ENCODE peak calls at places on chromosomes 4 and X, in four cellular contexts. U is H54, W is upper lobe of left lung, A is transverse colon. N is an unnamed sample.
A peak's percentile ranks its signal among the peaks of the same experiment; 100 is the strongest.

GRCh38 chr4:10316851-10317250 is 140.4 kb downstream of the ZNF518B start:
- DNase-seq in U (no peak), W (no peak), A (no peak), N (no peak)

GRCh38 chr4:101162990-101163380 is 184.3 kb downstream of the PPP3CA start:
- DNase-seq in U (no peak), W (no peak), A (no peak), N (no peak)

GRCh38 chr4:22532896-22533295 is 17.0 kb upstream of the ADGRA3 start:
- DNase-seq in U (no peak), W (no peak), A (no peak), N (no peak)

GRCh38 chrX:43949669-43950068 is 23.5 kb downstream of the NDP start:
- DNase-seq in U (no peak), W (peak; percentile 21), A (peak; percentile 22), N (peak; percentile 1)

GRCh38 chr4:15186149-15186548 is 183.9 kb downstream of the CPEB2 start:
- DNase-seq in U (no peak), W (no peak), A (no peak), N (no peak)

GRCh38 chr4:107966903-107967302 is 22.8 kb upstream of the HADH start:
- DNase-seq in U (no peak), W (no peak), A (no peak), N (no peak)

GRCh38 chr4:183807420-183808101 is 97.5 kb upstream of the STOX2 start:
- DNase-seq in U (no peak), W (no peak), A (no peak), N (no peak)

GRCh38 chr4:88725986-88726385 is 28.4 kb upstream of the NAP1L5 start:
- DNase-seq in U (no peak), W (no peak), A (no peak), N (no peak)

GRCh38 chrX:16711219-16712115 is 1.0 kb downstream of the CTPS2 start:
- DNase-seq in U (no peak), W (no peak), A (no peak), N (no peak)

GRCh38 chr4:99879458-99879857 is 14.8 kb downstream of the LAMTOR3 start:
- DNase-seq in U (no peak), W (no peak), A (no peak), N (no peak)

GRCh38 chrX:101051549-101052302 is at the start of gene TRMT2B:
- DNase-seq in U (peak; percentile 59), W (peak; percentile 82), A (peak; percentile 87), N (peak; percentile 85)

GRCh38 chrX:150258463-150259430 is 104.4 kb upstream of the MAMLD1 start:
- DNase-seq in U (no peak), W (no peak), A (no peak), N (no peak)

GRCh38 chrX:22969416-22969815 is 30.3 kb upstream of the DDX53 start:
- DNase-seq in U (no peak), W (no peak), A (no peak), N (no peak)

GRCh38 chrX:43840265-43840664 is 42.0 kb downstream of the MAOB start:
- DNase-seq in U (no peak), W (no peak), A (no peak), N (no peak)

GRCh38 chr4:2805712-2806391 is 13.0 kb downstream of the SH3BP2 start:
- DNase-seq in U (no peak), W (peak; percentile 94), A (peak; percentile 92), N (no peak)

GRCh38 chr4:44583393-44583792 is 68.0 kb downstream of the YIPF7 start:
- DNase-seq in U (no peak), W (no peak), A (no peak), N (peak; percentile 30)

GRCh38 chr4:94690851-94691254 is 66.9 kb upstream of the BMPR1B start:
- DNase-seq in U (no peak), W (no peak), A (no peak), N (no peak)

GRCh38 chr4:153784300-153784699 is 4.6 kb downstream of the SFRP2 start:
- DNase-seq in U (no peak), W (no peak), A (no peak), N (peak; percentile 60)

GRCh38 chr4:90825849-90826248 is 698.7 kb downstream of the CCSER1 start:
- DNase-seq in U (no peak), W (no peak), A (no peak), N (no peak)

GRCh38 chrX:71607488-71607887 is 10.8 kb downstream of the CXCR3 start:
- DNase-seq in U (no peak), W (no peak), A (no peak), N (no peak)

GRCh38 chrX:19886888-19887531 is 390 bp downstream of the SH3KBP1 start:
- DNase-seq in U (peak; percentile 12), W (no peak), A (peak; percentile 20), N (peak; percentile 55)

GRCh38 chr4:152357206-152357605 is 178.7 kb downstream of the FBXW7 start:
- DNase-seq in U (no peak), W (peak; percentile 68), A (no peak), N (peak; percentile 34)

GRCh38 chrX:7149421-7149820 is 1.5 kb upstream of the PUDP start:
- DNase-seq in U (no peak), W (no peak), A (no peak), N (no peak)

GRCh38 chrX:7146703-7147430 is 645 bp upstream of the STS start:
- DNase-seq in U (no peak), W (peak; percentile 63), A (peak; percentile 49), N (peak; percentile 61)

GRCh38 chrX:7146026-7146702 is 1.3 kb upstream of the STS start:
- DNase-seq in U (no peak), W (no peak), A (no peak), N (peak; percentile 4)

GRCh38 chrX:7147431-7147977 is at the start of gene STS:
- DNase-seq in U (no peak), W (peak; percentile 37), A (peak; percentile 52), N (peak; percentile 61)

GRCh38 chrX:7147978-7148824 is at the start of gene PUDP:
- DNase-seq in U (peak; percentile 49), W (peak; percentile 94), A (peak; percentile 92), N (peak; percentile 86)
- TF ChIP-seq POLR2A in U (peak; percentile 52), W (peak; percentile 46), A (peak; percentile 40), N (peak; percentile 41)

GRCh38 chrX:129695535-129695934 is 40.8 kb upstream of the APLN start:
- DNase-seq in U (no peak), W (no peak), A (no peak), N (no peak)

GRCh38 chrX:129693343-129693742 is 38.6 kb upstream of the APLN start:
- DNase-seq in U (no peak), W (no peak), A (no peak), N (no peak)

GRCh38 chrX:129696463-129697155 is 41.9 kb upstream of the APLN start:
- DNase-seq in U (no peak), W (no peak), A (no peak), N (no peak)

GRCh38 chrX:129695937-129696336 is 41.2 kb upstream of the APLN start:
- DNase-seq in U (no peak), W (no peak), A (no peak), N (no peak)

DNA sequence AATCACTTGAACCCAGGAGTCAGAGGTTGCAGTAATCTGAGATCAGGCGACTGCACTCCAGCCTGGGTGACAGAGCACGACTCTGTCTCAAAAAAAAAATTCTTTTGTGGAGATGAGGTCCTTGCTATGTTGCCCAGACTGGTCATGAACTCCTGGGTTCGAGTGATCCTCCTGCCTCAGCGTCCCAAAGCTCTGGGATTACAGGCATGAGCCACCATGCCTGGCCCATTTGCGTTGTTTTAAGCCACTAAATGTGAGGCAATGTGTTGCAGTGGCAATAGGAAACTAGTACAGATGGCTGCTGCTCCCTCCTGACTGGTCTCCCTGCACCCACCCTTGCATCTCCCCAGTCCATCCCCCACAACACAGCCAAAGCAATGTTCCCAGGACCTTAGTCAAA is 40.0 kb upstream of the APLN start:
- DNase-seq in U (no peak), W (no peak), A (no peak), N (no peak)
- TF ChIP-seq POLR2A in U (no peak), W (no peak), A (no peak), N (no peak)

GRCh38 chrX:136251042-136251991 is at the start of gene MAP7D3:
- DNase-seq in U (peak; percentile 68), W (peak; percentile 65), A (peak; percentile 64), N (peak; percentile 61)
- TF ChIP-seq POLR2A in U (peak; percentile 77), W (no peak), A (no peak), N (no peak)

GRCh38 chrX:48802089-48802812 is 384 bp downstream of the HDAC6 start:
- DNase-seq in U (peak; percentile 47), W (peak; percentile 87), A (peak; percentile 91), N (peak; percentile 90)

GRCh38 chrX:48802813-48803261 is 970 bp downstream of the HDAC6 start:
- DNase-seq in U (no peak), W (no peak), A (no peak), N (no peak)

GRCh38 chrX:48801281-48802088 is at the start of gene HDAC6:
- DNase-seq in U (peak; percentile 51), W (peak; percentile 97), A (peak; percentile 96), N (peak; percentile 99)

GRCh38 chrX:48798318-48798717 is 3.5 kb upstream of the HDAC6 start:
- DNase-seq in U (no peak), W (no peak), A (no peak), N (no peak)

GRCh38 chrX:48800574-48801280 is 1.1 kb upstream of the HDAC6 start:
- DNase-seq in U (no peak), W (no peak), A (no peak), N (peak; percentile 88)
- TF ChIP-seq POLR2A in U (no peak), W (no peak), A (no peak), N (peak; percentile 51)

DNA sequence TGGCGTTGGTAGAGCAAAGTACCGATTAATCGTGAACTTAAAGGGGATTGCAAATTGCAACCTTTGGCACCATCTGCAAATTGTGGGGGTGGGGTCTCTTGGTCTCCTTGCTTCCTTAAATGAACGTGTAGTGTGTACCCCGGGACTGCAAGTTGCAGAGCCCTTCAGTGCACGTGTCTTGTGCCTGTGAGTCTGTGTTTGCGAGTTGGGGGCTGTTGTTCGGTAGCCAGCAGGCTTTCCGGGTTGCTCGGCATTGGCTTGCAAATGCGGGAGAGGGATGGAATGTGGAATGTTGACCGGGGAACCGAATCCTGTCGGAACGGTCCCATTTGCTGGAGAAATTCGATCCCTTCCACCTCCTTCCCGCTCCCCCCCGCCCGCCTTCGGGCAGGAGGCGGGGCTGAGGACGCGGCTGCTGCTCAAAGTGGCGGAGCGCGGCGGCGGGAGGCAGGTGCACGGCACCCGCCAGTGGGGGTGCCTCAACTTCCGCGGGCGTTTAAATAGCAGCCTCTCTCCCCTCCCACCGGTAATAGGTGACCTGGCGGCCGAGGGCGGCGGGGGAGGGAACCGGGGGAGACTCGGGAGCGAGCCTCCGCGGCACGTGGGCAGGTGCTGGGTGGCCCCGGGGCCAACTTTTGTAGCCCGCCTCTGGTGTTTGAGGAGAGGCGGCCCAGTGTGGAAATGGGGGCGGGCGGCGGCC is 1.5 kb downstream of the JADE1 start:
- DNase-seq in U (peak; percentile 54), W (peak; percentile 85), A (peak; percentile 85), N (peak; percentile 84)
- TF ChIP-seq POLR2A in U (peak; percentile 54), W (peak; percentile 44), A (peak; percentile 23), N (peak; percentile 70)

GRCh38 chr4:986428-986948 is 356 bp upstream of the IDUA start:
- DNase-seq in U (no peak), W (no peak), A (no peak), N (no peak)
- TF ChIP-seq POLR2A in U (peak; percentile 79), W (peak; percentile 21), A (peak; percentile 39), N (peak; percentile 48)

N was measured in erythroblast.